ENCODE peak calls at places on chromosomes 7 and 10, in six cellular contexts. V is H9, H is MM.1S, Q is coronary artery, W is neural progenitor cell, B is HFFc6. L is an unnamed sample.

GRCh38 chr7:96276019-96276418 is 45.9 kb downstream of the SLC25A13 start:
- DNase-seq in H (no peak), V (no peak), W (no peak), Q (no peak), B (no peak), L (no peak)

GRCh38 chr7:99375070-99375807 is 709 bp downstream of the ARPC1B start:
- DNase-seq in Q (peak), B (peak), W (peak), V (peak), H (peak), L (peak)

GRCh38 chr7:76509931-76510877 is at the start of gene UPK3B:
- DNase-seq in Q (no peak), B (no peak), H (no peak), V (peak), W (peak), L (no peak)

GRCh38 chr7:49127359-49127848 is 203.1 kb downstream of the CDC14C start:
- DNase-seq in H (no peak), V (no peak), B (no peak), Q (no peak), W (no peak), L (no peak)

GRCh38 chr7:128035712-128036111 is 4.5 kb upstream of the LRRC4 start:
- DNase-seq in W (peak), V (no peak), B (no peak), Q (no peak), H (peak), L (peak)

GRCh38 chr7:5797716-5798115 is 16.3 kb upstream of the RNF216 start:
- DNase-seq in W (no peak), V (no peak), Q (no peak), B (no peak), H (no peak), L (no peak)

GRCh38 chr10:86187840-86188239 is 178.8 kb downstream of the GRID1 start:
- DNase-seq in Q (no peak), W (no peak), B (no peak), H (no peak), V (no peak), L (no peak)

GRCh38 chr7:39754326-39755120 is 131.2 kb downstream of the RALA start:
- DNase-seq in B (peak), Q (no peak), V (peak), H (no peak), W (no peak), L (no peak)

GRCh38 chr7:56046728-56047445 is 4.4 kb downstream of the PSPH start:
- DNase-seq in W (peak), B (peak), Q (no peak), H (no peak), V (no peak), L (no peak)

GRCh38 chr10:73888514-73888913 is 14.2 kb upstream of the CAMK2G start:
- DNase-seq in H (no peak), B (no peak), V (no peak), Q (no peak), W (no peak), L (no peak)

GRCh38 chr7:98360221-98361124 is 40.4 kb downstream of the BAIAP2L1 start:
- DNase-seq in H (no peak), B (no peak), V (peak), W (peak), Q (no peak), L (no peak)

GRCh38 chr10:34954142-34954541 is 136.0 kb downstream of the CUL2 start:
- DNase-seq in H (no peak), W (no peak), B (no peak), V (no peak), Q (no peak), L (no peak)

GRCh38 chr7:40824461-40824860 is 689.7 kb downstream of the SUGCT start:
- DNase-seq in W (no peak), B (no peak), V (no peak), Q (no peak), H (no peak), L (no peak)

GRCh38 chr10:67861750-67862460 is 22.6 kb upstream of the SIRT1 start:
- DNase-seq in W (peak), H (no peak), V (peak), Q (no peak), B (no peak), L (no peak)

GRCh38 chr10:121613456-121613855 is 15.2 kb upstream of the FGFR2 start:
- DNase-seq in H (no peak), B (no peak), V (no peak), W (no peak), Q (no peak), L (no peak)

GRCh38 chr10:79103585-79103984 is 34.8 kb downstream of the ZMIZ1 start:
- DNase-seq in B (no peak), W (no peak), Q (no peak), V (no peak), H (no peak), L (no peak)

GRCh38 chr10:22230331-22230833 is 12.6 kb upstream of the EBLN1 start:
- DNase-seq in W (peak), H (peak), V (no peak), B (peak), Q (no peak), L (peak)

GRCh38 chr10:97627731-97628130 is 5.6 kb downstream of the MORN4 start:
- DNase-seq in W (no peak), B (no peak), H (no peak), V (no peak), Q (no peak), L (no peak)

GRCh38 chr10:120132811-120133210 is 240.3 kb downstream of the SEC23IP start:
- DNase-seq in Q (no peak), B (no peak), W (no peak), H (no peak), V (no peak), L (no peak)

GRCh38 chr7:72343991-72344390 is 68.1 kb downstream of the CALN1 start:
- DNase-seq in W (peak), Q (no peak), B (no peak), V (peak), H (no peak), L (no peak)

GRCh38 chr10:30911303-30911863 is 120.3 kb downstream of the ZNF438 start:
- DNase-seq in B (no peak), W (no peak), V (no peak), Q (no peak), H (peak), L (no peak)

GRCh38 chr10:117552759-117553158 is 10.2 kb downstream of the EMX2 start:
- DNase-seq in V (no peak), W (no peak), Q (no peak), B (no peak), H (no peak), L (no peak)

GRCh38 chr10:117552156-117552620 is 9.6 kb downstream of the EMX2 start:
- DNase-seq in V (peak), W (peak), H (no peak), B (no peak), Q (no peak), L (no peak)

GRCh38 chr10:117554371-117554770 is 11.8 kb downstream of the EMX2 start:
- DNase-seq in V (no peak), B (no peak), H (no peak), W (no peak), Q (no peak), L (no peak)

GRCh38 chr10:117553815-117554172 is 11.2 kb downstream of the EMX2 start:
- DNase-seq in H (no peak), Q (no peak), W (no peak), V (no peak), B (no peak), L (no peak)

GRCh38 chr10:117553171-117553814 is 10.7 kb downstream of the EMX2 start:
- DNase-seq in H (no peak), B (no peak), W (peak), V (peak), Q (no peak), L (no peak)
- TF ChIP-seq CTCF in H (no peak), B (no peak), W (peak), V (peak), Q (no peak), L (no peak)

GRCh38 chr10:130045091-130045652 is 65.5 kb downstream of the C10orf143 start:
- DNase-seq in W (peak), V (peak), B (no peak), Q (peak), H (no peak), L (no peak)
- TF ChIP-seq CTCF in W (peak), V (peak), B (peak), Q (no peak), H (no peak), L (no peak)

DNA sequence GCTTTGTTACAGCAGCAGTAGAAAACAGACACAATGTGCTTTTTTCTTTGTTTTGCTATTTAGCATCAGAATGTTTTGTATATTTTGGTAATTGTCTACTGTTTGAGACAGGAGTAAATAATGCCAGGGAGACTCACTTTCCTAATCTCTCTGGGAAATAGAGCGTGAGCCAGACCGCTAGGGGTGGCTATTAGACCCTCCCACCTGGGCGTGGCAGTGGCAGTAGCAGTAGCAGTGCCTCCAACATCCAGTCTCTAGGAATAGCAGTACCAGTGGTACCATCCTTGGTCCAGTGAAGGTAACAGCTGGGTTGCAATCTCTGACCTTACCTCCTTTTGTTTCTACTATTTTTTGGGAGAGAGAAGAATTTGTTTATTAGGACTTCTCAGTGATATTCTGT is 165.7 kb upstream of the MAGI2 start:
- DNase-seq in H (no peak), B (no peak), Q (no peak), V (peak), W (peak), L (no peak)
- TF ChIP-seq CTCF in H (no peak), B (no peak), Q (no peak), V (peak), W (no peak), L (no peak)

GRCh38 chr7:102287082-102287464 is 405 bp downstream of the SH2B2 start:
- DNase-seq in W (no peak), H (no peak), V (no peak), Q (no peak), B (no peak), L (no peak)

GRCh38 chr7:102287465-102288146 is 938 bp downstream of the SH2B2 start:
- DNase-seq in H (peak), V (peak), B (peak), W (peak), Q (no peak), L (no peak)

GRCh38 chr7:102286237-102287081 is at the start of gene SH2B2:
- DNase-seq in Q (peak), W (peak), B (peak), V (peak), H (peak), L (peak)

GRCh38 chr7:102289051-102289450 is 2.4 kb downstream of the SH2B2 start:
- DNase-seq in B (no peak), V (no peak), H (peak), W (no peak), Q (no peak), L (no peak)

GRCh38 chr7:102288285-102288930 is 1.7 kb downstream of the SH2B2 start:
- DNase-seq in V (no peak), B (no peak), H (peak), W (peak), Q (no peak), L (no peak)
- TF ChIP-seq CTCF in V (no peak), B (peak), H (peak), W (peak), Q (no peak), L (peak)

GRCh38 chr10:84201244-84201606 is 6.9 kb downstream of the CDHR1 start:
- DNase-seq in Q (no peak), W (peak), V (no peak), B (no peak), H (no peak), L (no peak)
- TF ChIP-seq CTCF in Q (no peak), W (peak), V (peak), B (no peak), H (no peak), L (no peak)

L was measured in GM13977.